ENCODE peak calls at places on chromosomes 12 and 14, in four cellular contexts. Z is A549, B is K562, K is H1. N is an unnamed sample.

GRCh38 chr12:14289596-14289995 is 75.9 kb upstream of the ATF7IP start:
- DNase-seq in Z (no peak), B (no peak), K (no peak), N (no peak)

GRCh38 chr12:121812921-121813896 is 9.4 kb downstream of the SETD1B start:
- DNase-seq in Z (no peak), B (no peak), K (no peak), N (no peak)

GRCh38 chr12:6767592-6768384 is 1.6 kb downstream of the PTMS start:
- DNase-seq in Z (no peak), B (no peak), K (no peak), N (peak; percentile 68)

GRCh38 chr14:56794557-56795283 is 15.6 kb downstream of the OTX2 start:
- DNase-seq in Z (no peak), B (no peak), K (no peak), N (no peak)

GRCh38 chr12:109946505-109946904 is 46.4 kb downstream of the TCHP start:
- DNase-seq in Z (no peak), B (no peak), K (no peak), N (no peak)

GRCh38 chr12:2185751-2186341 is 133.1 kb downstream of the CACNA1C start:
- DNase-seq in Z (no peak), B (no peak), K (no peak), N (no peak)

GRCh38 chr14:28744126-28744525 is 22.5 kb upstream of the FOXG1 start:
- DNase-seq in Z (no peak), B (no peak), K (no peak), N (no peak)

GRCh38 chr12:74129702-74130101 is 407.9 kb upstream of the ATXN7L3B start:
- DNase-seq in Z (no peak), B (no peak), K (no peak), N (no peak)

GRCh38 chr12:95674088-95674595 is 116.4 kb downstream of the NTN4 start:
- DNase-seq in Z (no peak), B (no peak), K (no peak), N (no peak)

GRCh38 chr12:93183940-93184663 is 193.6 kb upstream of the NUDT4 start:
- DNase-seq in Z (no peak), B (peak; percentile 23), K (no peak), N (no peak)

GRCh38 chr14:24777678-24778077 is 143.7 kb upstream of the GZMB start:
- DNase-seq in Z (no peak), B (no peak), K (no peak), N (no peak)

GRCh38 chr12:5305425-5305824 is 126.5 kb upstream of the NTF3 start:
- DNase-seq in Z (no peak), B (no peak), K (no peak), N (no peak)

GRCh38 chr12:102334765-102335164 is 137.1 kb upstream of the PMCH start:
- DNase-seq in Z (no peak), B (no peak), K (no peak), N (no peak)

GRCh38 chr12:42277426-42278115 is 39.5 kb upstream of the YAF2 start:
- DNase-seq in Z (no peak), B (no peak), K (no peak), N (no peak)

GRCh38 chr12:100733817-100734593 is 60.6 kb upstream of the ANO4 start:
- DNase-seq in Z (peak; percentile 17), B (peak; percentile 23), K (no peak), N (peak; percentile 20)

GRCh38 chr12:124098101-124098757 is 125.2 kb downstream of the ZNF664 start:
- DNase-seq in Z (no peak), B (no peak), K (no peak), N (no peak)

GRCh38 chr12:108638141-108638823 is 4.6 kb upstream of the SELPLG start:
- DNase-seq in Z (no peak), B (no peak), K (peak; percentile 51), N (no peak)

GRCh38 chr14:53894456-53894855 is 62.2 kb downstream of the BMP4 start:
- DNase-seq in Z (no peak), B (no peak), K (no peak), N (no peak)

GRCh38 chr12:10736460-10736859 is 13.3 kb upstream of the YBX3 start:
- DNase-seq in Z (no peak), B (peak; percentile 9), K (no peak), N (no peak)

GRCh38 chr14:105685003-105685402 is 158.6 kb downstream of the TMEM121 start:
- DNase-seq in Z (no peak), B (no peak), K (no peak), N (no peak)

GRCh38 chr14:105682956-105683570 is 156.7 kb downstream of the TMEM121 start:
- DNase-seq in Z (no peak), B (no peak), K (no peak), N (no peak)
- TF ChIP-seq RNF2 in Z (no peak), B (no peak), K (no peak), N (no peak)

GRCh38 chr12:62776575-62776974 is 158.4 kb downstream of the PPM1H start:
- DNase-seq in Z (no peak), B (no peak), K (no peak), N (no peak)

GRCh38 chr12:62774794-62775193 is 160.2 kb downstream of the PPM1H start:
- DNase-seq in Z (no peak), B (no peak), K (no peak), N (no peak)

GRCh38 chr12:62771828-62772227 is 163.1 kb downstream of the PPM1H start:
- DNase-seq in Z (no peak), B (no peak), K (no peak), N (no peak)

GRCh38 chr12:62769076-62769619 is 165.8 kb downstream of the PPM1H start:
- DNase-seq in Z (no peak), B (no peak), K (no peak), N (no peak)

DNA sequence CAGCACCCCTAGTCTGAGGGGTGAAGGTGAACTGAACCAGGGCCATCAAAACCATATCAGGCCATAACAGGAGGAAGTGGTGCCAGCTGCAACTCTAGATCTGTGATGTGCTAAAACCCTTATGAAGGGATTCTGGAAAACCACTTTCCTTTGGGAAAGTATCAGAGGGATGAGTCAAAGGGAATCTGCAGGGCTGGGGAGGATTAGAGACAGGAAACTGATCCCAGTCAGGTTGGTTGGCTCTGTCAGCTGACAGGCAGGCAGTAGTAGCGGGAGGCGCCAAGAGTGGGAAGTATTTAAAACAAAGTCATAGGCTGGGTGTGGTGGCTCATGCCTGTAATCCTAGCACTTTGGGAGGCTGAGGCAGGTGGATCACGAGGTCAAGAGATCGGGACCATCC is 162.4 kb downstream of the PPM1H start:
- DNase-seq in Z (no peak), B (no peak), K (no peak), N (no peak)
- TF ChIP-seq RNF2 in Z (no peak), B (no peak), K (no peak), N (no peak)

GRCh38 chr12:132886529-132887477 is 602 bp downstream of the CHFR start:
- DNase-seq in Z (peak; percentile 12), B (peak; percentile 58), K (no peak), N (peak; percentile 6)
- TF ChIP-seq RNF2 in Z (no peak), B (no peak), K (no peak), N (no peak)

GRCh38 chr12:65566776-65567175 is 257.5 kb upstream of the HMGA2 start:
- DNase-seq in Z (no peak), B (no peak), K (no peak), N (no peak)

GRCh38 chr12:65567820-65568219 is 256.5 kb upstream of the HMGA2 start:
- DNase-seq in Z (no peak), B (no peak), K (no peak), N (no peak)

GRCh38 chr12:65561798-65562382 is 262.4 kb upstream of the HMGA2 start:
- DNase-seq in Z (no peak), B (no peak), K (no peak), N (no peak)

GRCh38 chr12:65568517-65568916 is 255.8 kb upstream of the HMGA2 start:
- DNase-seq in Z (no peak), B (no peak), K (no peak), N (no peak)

DNA sequence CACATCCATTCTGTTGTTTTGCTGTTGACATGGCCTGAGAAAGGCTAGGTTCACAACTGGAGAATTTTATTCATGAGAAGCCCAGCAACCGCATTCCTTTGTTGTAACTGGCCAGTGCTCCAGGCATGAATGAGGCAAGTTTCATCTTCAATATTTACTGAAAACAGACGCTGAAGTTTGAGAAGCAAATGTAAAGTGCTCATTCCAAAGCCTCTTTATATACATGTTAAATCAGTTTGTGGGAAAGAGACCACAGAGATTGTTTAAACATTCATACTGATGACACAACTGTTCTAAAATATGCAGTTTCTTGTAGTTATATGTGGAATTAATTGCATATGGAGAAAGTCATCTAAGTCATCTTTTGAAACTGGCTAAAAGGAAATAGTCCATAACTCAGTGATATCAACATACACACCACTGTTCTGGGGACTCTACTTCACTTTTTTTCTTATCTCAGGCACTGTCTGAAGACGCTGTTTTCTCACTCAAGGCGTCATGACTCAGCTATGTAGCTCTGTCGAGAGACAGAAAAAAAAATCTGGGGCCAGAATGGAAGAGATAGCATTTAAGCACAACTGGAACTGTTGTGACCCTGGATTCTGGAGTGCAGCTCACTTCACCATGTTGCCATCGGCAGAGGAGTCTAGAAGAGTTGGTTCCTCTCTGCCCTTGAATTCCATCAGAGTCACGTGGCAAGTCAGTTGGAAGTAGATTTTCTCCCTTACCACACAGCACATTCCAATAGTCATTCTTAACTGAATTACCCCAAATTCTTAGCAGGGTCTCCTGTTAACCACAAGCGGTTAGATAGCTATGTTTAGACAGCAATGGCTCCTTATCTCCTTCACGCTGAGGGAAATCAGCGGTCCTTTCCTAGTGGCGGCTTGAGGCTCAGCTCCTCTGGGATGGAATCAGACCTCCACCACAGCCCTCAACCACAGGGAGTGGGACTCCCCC is 258.4 kb upstream of the HMGA2 start:
- DNase-seq in Z (no peak), B (peak; percentile 39), K (no peak), N (no peak)
- TF ChIP-seq RNF2 in Z (no peak), B (no peak), K (no peak), N (no peak)

GRCh38 chr12:3542911-3543310 is 51.9 kb downstream of the PRMT8 start:
- DNase-seq in Z (no peak), B (no peak), K (no peak), N (peak; percentile 43)
- TF ChIP-seq RNF2 in Z (no peak), B (no peak), K (no peak), N (no peak)

DNA sequence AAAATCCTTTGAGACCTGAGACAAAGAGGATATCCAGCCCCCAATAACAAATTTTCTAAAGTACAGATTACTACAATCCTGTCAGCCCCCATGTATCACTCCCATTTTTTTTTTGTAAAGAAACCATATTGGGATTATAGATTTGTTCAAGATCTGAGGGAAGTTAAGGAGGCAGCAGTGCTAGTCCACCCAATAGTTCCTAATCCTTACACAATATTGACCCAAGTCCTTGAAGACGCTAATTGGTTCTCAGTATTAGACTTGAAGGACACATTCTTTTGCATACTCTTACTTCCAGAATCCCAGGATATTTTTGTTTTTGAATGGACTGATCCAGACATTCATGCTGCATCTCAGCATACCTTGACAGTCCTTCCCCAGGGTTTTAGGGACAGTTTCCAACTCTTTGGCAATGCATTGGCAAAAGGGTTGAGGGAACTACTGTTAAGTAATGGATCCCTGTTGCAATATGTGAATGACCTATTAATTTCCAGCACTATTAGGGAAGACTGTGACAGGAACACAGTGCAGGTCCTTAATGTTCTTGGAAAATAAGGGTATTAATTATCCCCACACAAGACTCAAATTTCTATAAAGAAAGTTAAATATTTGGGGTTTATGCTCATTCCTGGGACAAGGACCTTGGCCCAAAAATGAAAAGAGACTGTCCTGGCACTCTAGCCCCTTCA is 1519.5 kb upstream of the SEL1L start:
- DNase-seq in Z (no peak), B (no peak), K (no peak), N (no peak)
- TF ChIP-seq RNF2 in Z (no peak), B (no peak), K (no peak), N (no peak)

N was measured in HepG2.